ENCODE peak calls at places on chromosomes 2 and 18, in four cellular contexts. V is CD8-positive, alpha-beta T cell; O is AG10803; P is GM12865. M is an unnamed sample.

GRCh38 chr2:234770081-234770506 is 181.7 kb upstream of the SH3BP4 start:
- DNase-seq in O (no peak), V (no peak), P (no peak), M (peak)

GRCh38 chr2:160214461-160215055 is 14.5 kb upstream of the ITGB6 start:
- DNase-seq in P (no peak), V (no peak), O (peak), M (peak)

GRCh38 chr2:28613616-28614501 is 118.0 kb downstream of the PLB1 start:
- DNase-seq in O (no peak), P (no peak), V (peak), M (peak)

GRCh38 chr2:128714861-128715312 is 396.2 kb upstream of the HS6ST1 start:
- DNase-seq in V (no peak), P (no peak), O (no peak), M (no peak)

GRCh38 chr2:199471443-199472057 is 13.8 kb upstream of the SATB2 start:
- DNase-seq in O (peak), P (peak), V (no peak), M (peak)

GRCh38 chr2:219309278-219309677 is at the start of gene PTPRN:
- DNase-seq in V (no peak), P (no peak), O (peak), M (peak)

GRCh38 chr18:58898427-58898826 is 33.8 kb downstream of the ZNF532 start:
- DNase-seq in O (no peak), P (no peak), V (no peak), M (no peak)

GRCh38 chr2:45257820-45258219 is 248.6 kb upstream of the SIX2 start:
- DNase-seq in V (no peak), P (no peak), O (no peak), M (no peak)

GRCh38 chr2:225667465-225667864 is 268.0 kb downstream of the NYAP2 start:
- DNase-seq in V (no peak), O (no peak), P (no peak), M (no peak)

GRCh38 chr2:206442854-206443734 is at the start of gene ADAM23:
- DNase-seq in O (peak), V (peak), P (peak), M (peak)
- H3K4me3 ChIP-seq in O (peak), V (no peak), P (peak), M (peak)

GRCh38 chr18:61612517-61612916 is 279.3 kb downstream of the CDH20 start:
- DNase-seq in P (no peak), O (no peak), V (no peak), M (no peak)
- TF ChIP-seq CTCF in P (no peak), O (peak), V (no peak), M (peak)

GRCh38 chr2:237600205-237600846 is 9.8 kb upstream of the RAB17 start:
- DNase-seq in P (no peak), O (peak), V (no peak), M (peak)
- H3K4me3 ChIP-seq in P (no peak), O (peak), V (no peak), M (no peak)

DNA sequence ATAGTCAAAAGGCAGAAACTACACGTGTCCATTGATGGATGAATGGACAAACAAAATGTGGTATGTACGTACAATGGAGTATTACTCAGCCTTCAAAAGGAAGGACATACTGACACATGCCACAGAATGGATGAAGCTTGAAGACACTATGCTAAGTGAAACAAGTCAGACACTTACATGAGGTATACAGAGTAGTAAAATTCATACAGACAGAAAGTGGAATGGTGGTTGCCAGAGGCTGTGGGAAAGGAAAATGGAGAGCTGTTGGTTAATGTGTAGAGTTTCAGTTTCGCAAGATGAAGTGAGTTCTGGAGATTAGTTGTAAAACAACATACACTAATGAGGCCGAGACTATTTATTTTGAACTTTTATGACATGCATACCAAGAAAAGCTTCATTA is 67.4 kb upstream of the EPB41L3 start:
- DNase-seq in P (no peak), V (no peak), O (no peak), M (no peak)
- TF ChIP-seq CTCF in P (no peak), V (no peak), O (no peak), M (no peak)

DNA sequence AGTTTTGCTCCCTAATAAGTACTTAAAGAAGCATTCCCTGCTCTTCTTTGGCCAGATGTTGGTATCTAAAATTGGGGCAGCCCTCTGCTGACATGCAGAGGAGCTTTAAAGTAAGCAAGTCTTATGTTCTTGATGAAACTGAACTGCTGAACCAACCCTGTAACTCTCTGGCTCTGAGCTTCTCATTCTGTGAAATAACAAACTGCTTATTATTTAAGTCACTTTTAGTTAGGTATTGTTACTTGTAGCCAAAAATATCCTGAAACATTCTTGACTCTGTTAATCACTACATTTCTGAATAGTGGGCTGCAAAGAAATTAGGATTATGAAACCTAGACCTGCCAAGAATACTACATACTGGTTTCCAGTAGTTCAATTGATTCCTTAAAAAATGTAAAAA is 15.5 kb downstream of the PPP3R1 start:
- DNase-seq in O (peak), P (no peak), V (no peak), M (no peak)
- H3K4me3 ChIP-seq in O (no peak), P (no peak), V (no peak), M (no peak)

GRCh38 chr18:31506024-31506742 is 8.2 kb downstream of the DSG2 start:
- DNase-seq in P (no peak), O (peak), V (no peak), M (peak)
- TF ChIP-seq CTCF in P (no peak), O (peak), V (no peak), M (peak)

GRCh38 chr2:204842731-204843490 is 297.6 kb downstream of the PARD3B start:
- DNase-seq in V (no peak), P (no peak), O (peak), M (peak)
- H3K4me3 ChIP-seq in V (no peak), P (no peak), O (no peak), M (peak)

GRCh38 chr2:36459725-36460137 is 104.2 kb downstream of the CRIM1 start:
- DNase-seq in V (no peak), O (peak), P (no peak), M (peak)

GRCh38 chr2:36461039-36461681 is 105.6 kb downstream of the CRIM1 start:
- DNase-seq in P (peak), O (peak), V (no peak), M (peak)

GRCh38 chr2:36456227-36456788 is 100.7 kb downstream of the CRIM1 start:
- DNase-seq in V (no peak), O (peak), P (no peak), M (peak)

GRCh38 chr2:36455788-36456187 is 100.2 kb downstream of the CRIM1 start:
- DNase-seq in P (no peak), O (peak), V (no peak), M (peak)

GRCh38 chr2:36458106-36458505 is 102.5 kb downstream of the CRIM1 start:
- DNase-seq in P (no peak), V (no peak), O (no peak), M (no peak)
- TF ChIP-seq CTCF in P (no peak), V (no peak), O (no peak), M (no peak)

GRCh38 chr2:226973821-226974220 is 138.0 kb downstream of the RHBDD1 start:
- DNase-seq in V (no peak), O (no peak), P (no peak), M (no peak)

GRCh38 chr2:226969412-226969811 is 133.6 kb downstream of the RHBDD1 start:
- DNase-seq in O (peak), P (no peak), V (no peak), M (no peak)

GRCh38 chr2:226971029-226971584 is 135.3 kb downstream of the RHBDD1 start:
- DNase-seq in V (no peak), O (no peak), P (peak), M (no peak)

GRCh38 chr2:226971770-226972169 is 135.9 kb downstream of the RHBDD1 start:
- DNase-seq in P (peak), V (no peak), O (no peak), M (no peak)

DNA sequence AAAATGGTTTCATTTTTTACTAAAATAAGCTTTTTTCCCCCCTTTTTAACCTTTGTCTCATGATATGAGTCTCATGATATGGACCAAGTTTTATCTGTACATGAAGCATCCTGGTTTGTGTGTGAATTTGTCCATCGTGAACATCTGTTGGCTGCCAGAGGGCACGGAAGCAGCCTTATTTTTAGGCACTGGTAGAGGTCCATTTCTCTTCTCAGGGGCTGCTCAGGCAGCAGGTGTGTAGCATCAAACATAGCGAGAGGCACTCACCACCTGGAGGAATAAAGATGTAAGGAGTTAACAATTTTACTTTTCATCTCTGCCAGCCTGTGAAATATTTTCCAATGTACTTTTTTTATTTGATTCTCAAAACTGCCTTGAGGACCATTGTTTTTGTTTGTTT is 134.5 kb downstream of the RHBDD1 start:
- DNase-seq in V (no peak), O (no peak), P (peak), M (no peak)
- H3K4me3 ChIP-seq in V (no peak), O (peak), P (peak), M (no peak)

DNA sequence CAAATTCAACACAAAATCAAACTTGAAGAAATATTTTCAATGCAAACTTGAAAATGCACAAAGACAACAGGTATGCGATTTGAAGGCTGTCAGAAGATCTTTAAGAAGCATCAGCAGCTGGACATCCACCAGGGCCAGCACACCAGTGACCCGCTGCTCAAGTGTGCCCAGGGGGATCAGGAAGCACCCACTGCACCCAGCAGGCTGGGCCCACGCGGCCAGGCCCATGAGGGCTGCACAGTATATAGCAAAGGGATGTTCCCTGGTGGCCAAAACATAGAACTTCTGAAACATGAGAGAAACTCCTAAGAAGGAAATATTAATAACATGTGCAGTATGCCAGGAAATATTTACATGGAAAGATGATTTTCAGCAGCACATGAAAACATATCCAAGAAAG is 25.0 kb downstream of the WDFY1 start:
- DNase-seq in V (no peak), P (no peak), O (no peak), M (no peak)
- TF ChIP-seq CTCF in V (no peak), P (no peak), O (no peak), M (no peak)